ENCODE peak calls at places on chromosomes 3 and 15, in seven cellular contexts. A, L, O, D, C, Y and J are unnamed samples.

GRCh38 chr15:66294932-66295235 is 1.5 kb downstream of the DIS3L start:
- DNase-seq in A (peak; percentile 33), L (no peak), O (no peak), D (no peak), C (no peak), Y (no peak), J (no peak)

GRCh38 chr15:62748175-62748574 is 294.4 kb upstream of the TPM1 start:
- DNase-seq in A (no peak), L (no peak), O (no peak), D (no peak), C (no peak), Y (no peak), J (no peak)

GRCh38 chr15:78082106-78082742 is 4.7 kb upstream of the TBC1D2B start:
- DNase-seq in A (no peak), L (no peak), O (no peak), D (no peak), C (no peak), Y (no peak), J (no peak)

GRCh38 chr3:69738291-69738690 is 973 bp upstream of the MITF start:
- DNase-seq in A (no peak), L (no peak), O (no peak), D (peak; percentile 13), C (no peak), Y (no peak), J (peak; percentile 15)

GRCh38 chr3:59609967-59610366 is 560.1 kb upstream of the CFAP20DC start:
- DNase-seq in A (peak; percentile 26), L (peak; percentile 65), O (no peak), D (no peak), C (no peak), Y (peak; percentile 18), J (no peak)

GRCh38 chr15:74801311-74801997 is 11.2 kb upstream of the LMAN1L start:
- DNase-seq in A (no peak), L (no peak), O (no peak), D (no peak), C (no peak), Y (no peak), J (no peak)

GRCh38 chr3:126180477-126181397 is at the start of gene ALDH1L1:
- DNase-seq in A (no peak), L (peak; percentile 4), O (no peak), D (peak; percentile 95), C (no peak), Y (peak; percentile 42), J (peak; percentile 9)

GRCh38 chr15:44009056-44009455 is 182.3 kb downstream of the WDR76 start:
- DNase-seq in A (peak; percentile 70), L (no peak), O (no peak), D (peak; percentile 40), C (peak; percentile 16), Y (no peak), J (no peak)

GRCh38 chr3:27031476-27031875 is 337.7 kb downstream of the NEK10 start:
- DNase-seq in A (no peak), L (no peak), O (no peak), D (no peak), C (no peak), Y (no peak), J (no peak)

GRCh38 chr3:170523248-170523647 is 62.6 kb downstream of the SLC7A14 start:
- DNase-seq in A (peak; percentile 9), L (peak; percentile 41), O (no peak), D (peak; percentile 31), C (no peak), Y (no peak), J (no peak)